ENCODE peak calls at places on chromosome 5, in ten cellular contexts. H, A, I, F, G, P, X, K, J and D are unnamed samples.

GRCh38 chr5:169450464-169450863 is 133.1 kb upstream of the SPDL1 start:
- DNase-seq in H (no peak), A (no peak), I (peak), F (no peak), G (no peak), P (peak), X (peak), K (no peak), J (peak), D (no peak)

GRCh38 chr5:176810084-176810597 is at the start of gene UNC5A:
- DNase-seq in H (peak), A (no peak), I (no peak), F (no peak), G (peak), P (no peak), X (peak), K (peak), J (peak), D (peak)

GRCh38 chr5:133906303-133906702 is 62.1 kb downstream of the C5orf15 start:
- DNase-seq in H (no peak), A (no peak), I (no peak), F (no peak), G (no peak), P (no peak), X (no peak), K (no peak), J (no peak), D (no peak)

GRCh38 chr5:106331415-106331814 is 1339.3 kb downstream of the EFNA5 start:
- DNase-seq in H (peak), A (no peak), I (no peak), F (no peak), G (no peak), P (peak), X (peak), K (no peak), J (peak), D (no peak)

GRCh38 chr5:137734962-137735530 is 843 bp downstream of the KLHL3 start:
- DNase-seq in H (peak), A (peak), I (peak), F (peak), G (peak), P (peak), X (peak), K (no peak), J (peak), D (no peak)

GRCh38 chr5:139985290-139985689 is 57.8 kb downstream of the NRG2 start:
- DNase-seq in H (no peak), A (no peak), I (peak), F (no peak), G (no peak), P (no peak), X (no peak), K (no peak), J (no peak), D (no peak)

GRCh38 chr5:160188151-160188967 is 40.9 kb upstream of the FABP6 start:
- DNase-seq in H (peak), A (peak), I (peak), F (peak), G (no peak), P (peak), X (peak), K (peak), J (peak), D (peak)

GRCh38 chr5:128684951-128685350 is 146.9 kb upstream of the FBN2 start:
- DNase-seq in H (no peak), A (no peak), I (no peak), F (no peak), G (no peak), P (peak), X (peak), K (no peak), J (no peak), D (peak)

GRCh38 chr5:136053336-136054121 is 24.7 kb downstream of the TGFBI start:
- DNase-seq in H (peak), A (no peak), I (peak), F (no peak), G (no peak), P (peak), X (peak), K (no peak), J (peak), D (peak)

GRCh38 chr5:61115968-61116367 is 46.3 kb downstream of the SMIM15 start:
- DNase-seq in H (no peak), A (no peak), I (no peak), F (no peak), G (no peak), P (no peak), X (no peak), K (no peak), J (no peak), D (no peak)

GRCh38 chr5:54455413-54456157 is at the start of gene HSPB3:
- DNase-seq in H (peak), A (no peak), I (no peak), F (no peak), G (no peak), P (peak), X (peak), K (no peak), J (peak), D (no peak)

GRCh38 chr5:52665544-52665943 is 122.2 kb upstream of the ITGA1 start:
- DNase-seq in H (peak), A (no peak), I (no peak), F (no peak), G (no peak), P (peak), X (no peak), K (no peak), J (peak), D (peak)

GRCh38 chr5:150263801-150264621 is 25.6 kb downstream of the CAMK2A start:
- DNase-seq in H (peak), A (no peak), I (peak), F (peak), G (no peak), P (peak), X (peak), K (peak), J (peak), D (peak)

GRCh38 chr5:14114615-14115251 is 28.4 kb upstream of the TRIO start:
- DNase-seq in H (no peak), A (no peak), I (no peak), F (no peak), G (no peak), P (peak), X (no peak), K (no peak), J (no peak), D (peak)

GRCh38 chr5:154702477-154702876 is 52.7 kb upstream of the LARP1 start:
- DNase-seq in H (no peak), A (no peak), I (no peak), F (no peak), G (no peak), P (no peak), X (no peak), K (no peak), J (no peak), D (no peak)

GRCh38 chr5:10276691-10277090 is 26.6 kb downstream of the CCT5 start:
- DNase-seq in H (no peak), A (no peak), I (no peak), F (no peak), G (no peak), P (no peak), X (no peak), K (no peak), J (no peak), D (no peak)

GRCh38 chr5:172102913-172103629 is 85.0 kb downstream of the STK10 start:
- DNase-seq in H (peak), A (peak), I (peak), F (peak), G (no peak), P (peak), X (peak), K (no peak), J (peak), D (peak)

GRCh38 chr5:115586525-115587146 is 15.6 kb downstream of the TICAM2 start:
- DNase-seq in H (peak), A (no peak), I (peak), F (no peak), G (peak), P (peak), X (peak), K (no peak), J (peak), D (peak)

GRCh38 chr5:40184-40583 is 51.8 kb upstream of the PLEKHG4B start:
- DNase-seq in H (no peak), A (no peak), I (no peak), F (no peak), G (no peak), P (no peak), X (no peak), K (no peak), J (no peak), D (no peak)

GRCh38 chr5:154664869-154665268 is 90.3 kb upstream of the LARP1 start:
- DNase-seq in H (no peak), A (no peak), I (no peak), F (no peak), G (no peak), P (no peak), X (no peak), K (no peak), J (no peak), D (no peak)

GRCh38 chr5:44365351-44365750 is 23.9 kb downstream of the FGF10 start:
- DNase-seq in H (peak), A (no peak), I (peak), F (no peak), G (no peak), P (peak), X (peak), K (no peak), J (peak), D (no peak)

GRCh38 chr5:42840842-42841574 is 29.3 kb upstream of the SELENOP start:
- DNase-seq in H (no peak), A (no peak), I (no peak), F (no peak), G (no peak), P (no peak), X (no peak), K (no peak), J (no peak), D (no peak)

GRCh38 chr5:151812757-151813309 is 41.1 kb downstream of the G3BP1 start:
- DNase-seq in H (peak), A (no peak), I (no peak), F (no peak), G (no peak), P (peak), X (peak), K (no peak), J (peak), D (no peak)

GRCh38 chr5:12636209-12636608 is 732.0 kb upstream of the CTNND2 start:
- DNase-seq in H (peak), A (no peak), I (peak), F (no peak), G (no peak), P (no peak), X (no peak), K (no peak), J (no peak), D (no peak)

GRCh38 chr5:57608542-57608941 is 125.9 kb upstream of the ACTBL2 start:
- DNase-seq in H (no peak), A (no peak), I (no peak), F (no peak), G (no peak), P (no peak), X (no peak), K (no peak), J (no peak), D (no peak)

GRCh38 chr5:14859150-14859549 is 12.4 kb downstream of the ANKH start:
- DNase-seq in H (no peak), A (no peak), I (no peak), F (no peak), G (no peak), P (no peak), X (no peak), K (no peak), J (no peak), D (no peak)

GRCh38 chr5:159133041-159133741 is 33.5 kb upstream of the EBF1 start:
- DNase-seq in H (peak), A (no peak), I (peak), F (no peak), G (peak), P (peak), X (peak), K (no peak), J (peak), D (peak)

GRCh38 chr5:142512680-142513042 is 173.2 kb downstream of the FGF1 start:
- DNase-seq in H (peak), A (peak), I (no peak), F (no peak), G (no peak), P (peak), X (peak), K (no peak), J (peak), D (no peak)

GRCh38 chr5:136058031-136058971 is 29.5 kb downstream of the TGFBI start:
- DNase-seq in H (peak), A (no peak), I (peak), F (peak), G (no peak), P (peak), X (peak), K (no peak), J (peak), D (peak)

GRCh38 chr5:10034008-10034407 is 215.7 kb downstream of the ATPSCKMT start:
- DNase-seq in H (no peak), A (no peak), I (peak), F (no peak), G (no peak), P (peak), X (no peak), K (no peak), J (no peak), D (no peak)

GRCh38 chr5:165622864-165623536 is 2117.6 kb downstream of the MAT2B start:
- DNase-seq in H (peak), A (no peak), I (no peak), F (no peak), G (no peak), P (no peak), X (no peak), K (no peak), J (no peak), D (no peak)
- H3K4me3 ChIP-seq in H (peak), A (no peak), I (no peak), F (peak), G (no peak), P (no peak), X (no peak), K (no peak), J (no peak), D (no peak)

DNA sequence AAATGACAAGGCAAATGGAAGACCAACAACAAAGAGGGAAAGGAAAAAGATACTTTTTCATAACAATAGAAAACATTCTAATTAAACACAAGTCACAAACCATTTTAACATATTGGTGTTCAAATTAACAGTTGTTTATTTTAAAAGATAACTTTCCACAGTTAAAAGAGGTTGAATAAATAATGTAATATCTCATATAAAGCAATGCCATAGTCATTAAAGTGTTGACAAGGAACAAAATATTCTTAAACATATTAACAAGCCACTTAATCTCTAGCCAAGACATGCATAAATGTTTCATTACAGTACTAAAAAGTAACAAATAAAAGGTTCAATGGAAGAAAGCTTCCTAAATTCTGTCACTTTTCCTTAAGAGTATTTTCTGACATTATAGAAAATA is 12.6 kb downstream of the TMEM161B start:
- DNase-seq in H (no peak), A (no peak), I (no peak), F (no peak), G (no peak), P (no peak), X (no peak), K (no peak), J (no peak), D (no peak)
- H3K4me3 ChIP-seq in H (no peak), A (no peak), I (no peak), F (no peak), G (no peak), P (no peak), X (no peak), K (no peak), J (no peak), D (no peak)

GRCh38 chr5:131854134-131854533 is 57.3 kb upstream of the FNIP1 start:
- DNase-seq in H (peak), A (no peak), I (peak), F (no peak), G (peak), P (peak), X (peak), K (no peak), J (no peak), D (no peak)
- H3K4me3 ChIP-seq in H (no peak), A (no peak), I (no peak), F (no peak), G (no peak), P (no peak), X (no peak), K (no peak), J (no peak), D (no peak)

GRCh38 chr5:124868661-124869060 is 122.2 kb upstream of the ZNF608 start:
- DNase-seq in H (peak), A (no peak), I (no peak), F (no peak), G (no peak), P (no peak), X (no peak), K (no peak), J (peak), D (peak)
- H3K4me3 ChIP-seq in H (no peak), A (no peak), I (no peak), F (no peak), G (no peak), P (no peak), X (no peak), K (no peak), J (no peak), D (no peak)